ENCODE peak calls at places on chromosomes 4 and X, in six cellular contexts. M, Q, V, J, W and F are unnamed samples.
A peak's percentile ranks its signal among the peaks of the same experiment; 100 is the strongest.

GRCh38 chr4:26175016-26175786 is 145.6 kb upstream of the RBPJ start:
- DNase-seq in V (no peak), M (no peak), Q (no peak), W (no peak), J (no peak), F (no peak)

GRCh38 chr4:21002976-21003375 is 302.7 kb downstream of the PACRGL start:
- DNase-seq in V (no peak), M (no peak), Q (no peak), W (no peak), J (no peak), F (no peak)

GRCh38 chrX:38985375-38985774 is 184.1 kb downstream of the MID1IP1 start:
- DNase-seq in Q (no peak), W (no peak), V (no peak), M (peak; percentile 19), J (no peak), F (peak; percentile 28)

GRCh38 chr4:10096201-10096975 is 20.2 kb downstream of the WDR1 start:
- DNase-seq in V (no peak), W (no peak), J (no peak), M (peak; percentile 45), Q (no peak), F (peak; percentile 97)

GRCh38 chr4:10832989-10833635 is 148.5 kb upstream of the CLNK start:
- DNase-seq in J (no peak), V (no peak), Q (no peak), W (no peak), M (no peak), F (no peak)

GRCh38 chr4:91282217-91282616 is 1021.5 kb upstream of the GRID2 start:
- DNase-seq in Q (no peak), J (no peak), W (no peak), V (no peak), M (no peak), F (no peak)

GRCh38 chrX:7996414-7996813 is 69.2 kb upstream of the PNPLA4 start:
- DNase-seq in V (no peak), J (no peak), W (no peak), Q (no peak), M (peak; percentile 34), F (peak; percentile 49)

GRCh38 chr4:6507345-6507744 is 34.9 kb upstream of the PPP2R2C start:
- DNase-seq in V (no peak), M (no peak), Q (no peak), J (no peak), W (no peak), F (no peak)

GRCh38 chr4:10554694-10555093 is 97.5 kb upstream of the ZNF518B start:
- DNase-seq in Q (no peak), J (peak; percentile 22), W (peak; percentile 36), M (peak; percentile 35), V (peak; percentile 67), F (peak; percentile 68)

GRCh38 chr4:151541438-151542071 is 132.6 kb downstream of the FHIP1A start:
- DNase-seq in V (no peak), W (no peak), Q (no peak), J (no peak), M (peak; percentile 11), F (peak; percentile 97)

GRCh38 chr4:139299536-139299935 is 1.8 kb upstream of the NAA15 start:
- DNase-seq in M (no peak), J (no peak), Q (no peak), W (no peak), V (no peak), F (peak; percentile 49)

GRCh38 chr4:109052699-109053656 is 249.5 kb downstream of the COL25A1 start:
- DNase-seq in M (no peak), V (no peak), J (no peak), W (no peak), Q (no peak), F (no peak)

GRCh38 chr4:7654550-7655266 is 220.0 kb upstream of the PSAPL1 start:
- DNase-seq in W (no peak), Q (no peak), J (no peak), V (no peak), M (no peak), F (no peak)

GRCh38 chr4:21469438-21470032 is 479.0 kb downstream of the KCNIP4 start:
- DNase-seq in W (no peak), Q (no peak), J (no peak), V (no peak), M (no peak), F (peak; percentile 35)

GRCh38 chr4:81510643-81511189 is 39.0 kb upstream of the RASGEF1B start:
- DNase-seq in Q (no peak), M (no peak), J (no peak), W (no peak), V (no peak), F (no peak)

GRCh38 chrX:16002185-16002584 is 121.2 kb upstream of the GRPR start:
- DNase-seq in W (no peak), M (no peak), V (no peak), Q (no peak), J (no peak), F (peak; percentile 27)

GRCh38 chr4:51885371-51885770 is 42.4 kb downstream of the DCUN1D4 start:
- DNase-seq in V (no peak), M (peak; percentile 19), Q (no peak), J (no peak), W (no peak), F (peak; percentile 49)

GRCh38 chr4:577499-578450 is 1.7 kb upstream of the TMEM271 start:
- DNase-seq in V (peak; percentile 56), M (no peak), W (no peak), J (no peak), Q (no peak), F (peak; percentile 66)

GRCh38 chr4:148007789-148008188 is 275.9 kb downstream of the ARHGAP10 start:
- DNase-seq in M (peak; percentile 2), Q (no peak), J (no peak), W (no peak), V (no peak), F (no peak)

GRCh38 chr4:148103647-148104355 is 338.4 kb downstream of the NR3C2 start:
- DNase-seq in J (no peak), V (no peak), Q (no peak), W (no peak), M (no peak), F (no peak)

GRCh38 chr4:74539043-74539790 is 94.3 kb downstream of the AREG start:
- DNase-seq in M (peak; percentile 64), W (no peak), V (no peak), J (no peak), Q (no peak), F (peak; percentile 65)

GRCh38 chr4:105060628-105061027 is 86.0 kb upstream of the TET2 start:
- DNase-seq in Q (no peak), W (no peak), M (no peak), J (no peak), V (no peak), F (peak; percentile 20)

GRCh38 chrX:152810403-152810802 is 20.2 kb downstream of the CETN2 start:
- DNase-seq in Q (no peak), V (no peak), W (no peak), J (no peak), M (peak; percentile 4), F (no peak)

GRCh38 chr4:74308215-74308614 is at the start of gene EPGN:
- DNase-seq in W (no peak), Q (no peak), J (no peak), M (no peak), V (no peak), F (peak; percentile 81)

GRCh38 chr4:83974111-83974789 is 438.3 kb downstream of the GPAT3 start:
- DNase-seq in J (no peak), V (no peak), Q (no peak), W (no peak), M (no peak), F (peak; percentile 87)

DNA sequence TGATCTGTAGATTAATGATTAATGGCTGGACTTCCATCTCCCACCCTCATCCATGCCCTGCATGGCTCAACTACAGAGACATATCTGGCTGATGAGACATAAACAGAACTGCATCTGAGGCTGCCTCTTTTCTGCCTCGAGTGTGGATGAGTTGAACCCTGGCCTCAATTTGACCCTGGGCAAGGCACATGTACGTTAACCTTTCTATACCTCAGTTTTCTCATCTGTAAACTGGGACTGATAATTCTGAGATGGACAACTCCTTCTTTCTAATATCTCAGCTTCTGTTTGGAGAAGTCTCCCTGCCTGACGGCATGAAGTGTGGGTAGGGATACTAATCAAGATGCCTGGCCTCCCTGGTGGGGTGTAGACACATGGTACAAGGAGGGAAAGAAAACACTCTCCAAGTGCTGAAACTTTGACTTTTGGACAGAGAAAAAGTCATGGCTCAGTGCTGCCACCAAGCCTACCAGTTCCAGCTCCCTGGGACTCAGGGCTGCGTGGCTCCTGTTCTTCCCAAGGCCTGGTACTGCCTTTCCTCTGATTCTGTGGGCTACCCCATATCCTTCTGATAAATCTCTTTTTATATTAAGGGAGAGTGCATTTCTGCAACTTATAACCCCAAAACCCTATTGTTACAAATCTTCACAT is 64.4 kb downstream of the HAUS3 start:
- DNase-seq in W (no peak), M (no peak), J (no peak), V (no peak), Q (no peak), F (no peak)
- TF ChIP-seq CTCF in W (no peak), M (no peak), J (no peak), V (no peak), Q (no peak), F (no peak)

DNA sequence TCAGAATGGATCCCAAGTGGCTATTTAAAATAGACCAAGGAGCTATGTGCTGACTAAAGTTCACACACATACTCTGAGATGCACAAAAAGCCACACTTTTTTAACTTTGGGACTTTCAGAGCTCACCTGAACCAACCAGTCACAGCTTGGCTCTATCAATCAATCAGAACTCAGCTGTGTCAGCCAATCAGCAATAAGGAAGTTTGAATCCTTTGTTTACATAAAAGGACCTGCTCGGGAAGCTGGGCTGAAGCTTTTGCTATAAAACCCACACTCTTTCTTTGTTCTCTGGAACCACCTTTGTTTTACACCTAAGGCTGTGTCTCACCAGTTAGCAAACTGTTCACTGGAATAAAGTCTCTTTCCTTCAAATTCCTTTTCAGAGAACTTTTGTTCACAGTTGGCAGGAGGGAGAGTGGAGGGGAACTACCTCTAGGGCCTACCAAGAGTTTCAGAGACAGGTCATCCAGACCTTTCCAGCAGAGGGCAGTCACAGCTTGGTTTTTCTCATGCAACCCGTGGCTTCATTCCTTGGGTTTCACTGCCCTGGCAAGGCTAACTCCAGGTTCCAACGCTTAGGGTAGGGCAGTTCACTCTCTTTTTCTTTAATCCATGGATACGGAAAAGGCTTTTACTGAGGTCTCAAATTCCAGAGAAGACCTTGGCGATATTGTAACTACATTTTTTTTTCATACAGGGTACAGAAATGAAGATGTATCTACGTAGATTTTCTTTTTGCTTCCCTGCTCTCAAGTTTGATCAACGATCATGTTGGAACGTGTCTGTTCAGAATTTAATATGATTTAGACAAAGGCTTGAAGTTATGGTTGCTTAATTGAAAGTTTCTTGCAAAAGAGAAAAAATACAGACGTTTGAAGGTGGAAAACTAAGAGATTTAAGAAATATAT is 80.7 kb downstream of the GPRIN3 start:
- DNase-seq in Q (peak; percentile 25), V (peak; percentile 85), J (peak; percentile 79), W (peak; percentile 63), M (peak; percentile 86), F (peak; percentile 88)
- TF ChIP-seq CTCF in Q (peak; percentile 20), V (peak; percentile 91), J (peak; percentile 66), W (peak; percentile 87), M (peak; percentile 77), F (peak; percentile 84)

DNA sequence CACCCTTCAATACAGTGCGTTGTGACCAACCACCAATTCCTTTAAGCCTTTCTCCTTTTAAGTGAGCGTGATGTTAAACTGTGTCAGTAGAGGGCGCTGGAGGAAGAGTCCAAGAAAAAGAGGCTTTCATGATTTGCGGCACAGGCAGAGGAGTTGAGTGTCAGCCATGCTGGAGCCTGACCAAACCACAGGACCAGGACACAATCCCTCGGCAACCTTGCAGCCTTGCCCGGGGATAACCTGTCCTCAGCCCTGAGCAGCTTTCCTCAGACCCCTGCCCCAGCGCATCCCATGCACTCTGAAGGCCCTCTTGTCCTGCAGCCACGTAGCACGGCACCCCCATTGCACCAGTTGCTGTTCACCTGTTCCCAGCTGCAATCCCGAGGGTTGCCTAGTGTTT is 53.5 kb upstream of the SMIM31 start:
- DNase-seq in Q (no peak), W (no peak), J (peak; percentile 41), V (no peak), M (peak; percentile 41), F (peak; percentile 20)
- TF ChIP-seq CTCF in Q (no peak), W (peak; percentile 45), J (no peak), V (no peak), M (no peak), F (peak; percentile 33)

GRCh38 chrX:55011294-55011693 is 11.1 kb downstream of the APEX2 start:
- DNase-seq in W (no peak), J (no peak), M (no peak), V (no peak), Q (no peak), F (no peak)
- TF ChIP-seq CTCF in W (peak; percentile 48), J (no peak), M (peak; percentile 35), V (peak; percentile 9), Q (no peak), F (peak; percentile 23)